ENCODE peak calls at places on chromosomes 3 and 15, in five cellular contexts. I is neuronal stem cell, E is T-helper 17 cell, U is progenitor cell of endocrine pancreas, F is hypothalamus. G is an unnamed sample.

GRCh38 chr15:50077655-50078054 is 41.4 kb downstream of the ATP8B4 start:
- DNase-seq in I (no peak), E (no peak), U (no peak), F (peak), G (no peak)

GRCh38 chr3:54139630-54140029 is 17.3 kb downstream of the CACNA2D3 start:
- DNase-seq in I (no peak), E (no peak), U (no peak), F (no peak), G (no peak)

GRCh38 chr15:65812921-65813320 is 20.8 kb upstream of the DENND4A start:
- DNase-seq in I (no peak), E (no peak), U (no peak), F (no peak), G (no peak)

GRCh38 chr15:72740202-72740601 is 43.4 kb downstream of the ADPGK start:
- DNase-seq in I (no peak), E (no peak), U (no peak), F (no peak), G (no peak)

GRCh38 chr3:89859738-89860137 is 752.3 kb downstream of the EPHA3 start:
- DNase-seq in I (no peak), E (no peak), U (no peak), F (no peak), G (no peak)

GRCh38 chr15:74434260-74434915 is 630 bp upstream of the SEMA7A start:
- DNase-seq in I (no peak), E (no peak), U (no peak), F (no peak), G (no peak)

GRCh38 chr15:85947936-85948335 is 131.7 kb upstream of the AGBL1 start:
- DNase-seq in I (no peak), E (no peak), U (no peak), F (no peak), G (no peak)

GRCh38 chr3:11482024-11482423 is 161.7 kb downstream of the VGLL4 start:
- DNase-seq in I (no peak), E (no peak), U (no peak), F (peak), G (no peak)

GRCh38 chr15:73947651-73948050 is 21.4 kb downstream of the LOXL1 start:
- DNase-seq in I (no peak), E (no peak), U (no peak), F (no peak), G (no peak)

GRCh38 chr3:126258670-126259069 is 78.3 kb upstream of the ALDH1L1 start:
- DNase-seq in I (no peak), E (no peak), U (no peak), F (no peak), G (no peak)

GRCh38 chr3:36707623-36708409 is 56.5 kb downstream of the DCLK3 start:
- DNase-seq in I (no peak), E (no peak), U (no peak), F (no peak), G (no peak)

GRCh38 chr15:42733027-42733426 is 3.9 kb downstream of the CDAN1 start:
- DNase-seq in I (no peak), E (no peak), U (no peak), F (no peak), G (no peak)

GRCh38 chr3:15794842-15795562 is 2.8 kb downstream of the ANKRD28 start:
- DNase-seq in I (no peak), E (no peak), U (no peak), F (no peak), G (no peak)

GRCh38 chr3:54955941-54956340 is 28.1 kb upstream of the LRTM1 start:
- DNase-seq in I (no peak), E (no peak), U (no peak), F (no peak), G (no peak)

GRCh38 chr3:123481722-123482457 is 33.0 kb upstream of the ADCY5 start:
- DNase-seq in I (no peak), E (no peak), U (no peak), F (no peak), G (no peak)

GRCh38 chr3:168981396-168981795 is 682.1 kb downstream of the MECOM start:
- DNase-seq in I (no peak), E (no peak), U (no peak), F (no peak), G (no peak)

GRCh38 chr3:22091329-22091728 is 340.3 kb upstream of the ZNF385D start:
- DNase-seq in I (no peak), E (no peak), U (no peak), F (no peak), G (no peak)

GRCh38 chr3:104886220-104886995 is 480.3 kb upstream of the ALCAM start:
- DNase-seq in I (no peak), E (no peak), U (no peak), F (no peak), G (no peak)

GRCh38 chr15:91988071-91988470 is 134.6 kb downstream of the SLCO3A1 start:
- DNase-seq in I (no peak), E (no peak), U (no peak), F (no peak), G (no peak)